ENCODE peak calls at places on chromosomes 2 and 18, in six cellular contexts. One of them, this sample, is unnamed.

GRCh38 chr2:232444409-232445148 is 11.4 kb upstream of the ALPI start:
- DNase-seq in CD8-positive, alpha-beta T cell: peak; percentile 59
- DNase-seq in AG09309: peak; percentile 7
- DNase-seq in cardiac fibroblast: peak; percentile 77
- DNase-seq in HFF-Myc: peak; percentile 37
- DNase-seq in HL-60: peak; percentile 41
- DNase-seq in this sample: no peak

GRCh38 chr2:112229365-112229764 is 25.5 kb downstream of the ZC3H8 start:
- DNase-seq in CD8-positive, alpha-beta T cell: no peak
- DNase-seq in AG09309: no peak
- DNase-seq in cardiac fibroblast: peak; percentile 33
- DNase-seq in HFF-Myc: peak; percentile 27
- DNase-seq in HL-60: no peak
- DNase-seq in this sample: no peak

GRCh38 chr2:202178342-202178958 is 59.9 kb downstream of the SUMO1 start:
- DNase-seq in CD8-positive, alpha-beta T cell: peak; percentile 57
- DNase-seq in AG09309: peak; percentile 39
- DNase-seq in cardiac fibroblast: peak; percentile 77
- DNase-seq in HFF-Myc: peak; percentile 43
- DNase-seq in HL-60: peak; percentile 12
- DNase-seq in this sample: no peak

GRCh38 chr2:154470386-154470785 is 228.1 kb upstream of the KCNJ3 start:
- DNase-seq in CD8-positive, alpha-beta T cell: no peak
- DNase-seq in AG09309: no peak
- DNase-seq in cardiac fibroblast: no peak
- DNase-seq in HFF-Myc: no peak
- DNase-seq in HL-60: no peak
- DNase-seq in this sample: no peak

GRCh38 chr2:61758991-61759390 is 94.9 kb downstream of the FAM161A start:
- DNase-seq in CD8-positive, alpha-beta T cell: no peak
- DNase-seq in AG09309: peak; percentile 87
- DNase-seq in cardiac fibroblast: peak; percentile 92
- DNase-seq in HFF-Myc: peak; percentile 65
- DNase-seq in HL-60: no peak
- DNase-seq in this sample: no peak

GRCh38 chr2:71779306-71779855 is 326.0 kb downstream of the DYSF start:
- DNase-seq in CD8-positive, alpha-beta T cell: no peak
- DNase-seq in AG09309: no peak
- DNase-seq in cardiac fibroblast: peak; percentile 39
- DNase-seq in HFF-Myc: no peak
- DNase-seq in HL-60: no peak
- DNase-seq in this sample: no peak

GRCh38 chr18:38025433-38026038 is 459.9 kb upstream of the CELF4 start:
- DNase-seq in CD8-positive, alpha-beta T cell: no peak
- DNase-seq in AG09309: no peak
- DNase-seq in cardiac fibroblast: no peak
- DNase-seq in HFF-Myc: no peak
- DNase-seq in HL-60: no peak
- DNase-seq in this sample: peak; percentile 86

GRCh38 chr2:217398101-217398500 is 538.2 kb upstream of the TNP1 start:
- DNase-seq in CD8-positive, alpha-beta T cell: no peak
- DNase-seq in AG09309: no peak
- DNase-seq in cardiac fibroblast: no peak
- DNase-seq in HFF-Myc: no peak
- DNase-seq in HL-60: no peak
- DNase-seq in this sample: no peak

GRCh38 chr2:28231110-28231621 is 161.5 kb upstream of the FOSL2 start:
- DNase-seq in CD8-positive, alpha-beta T cell: no peak
- DNase-seq in AG09309: peak; percentile 13
- DNase-seq in cardiac fibroblast: peak; percentile 68
- DNase-seq in HFF-Myc: no peak
- DNase-seq in HL-60: no peak
- DNase-seq in this sample: peak; percentile 50

GRCh38 chr2:176553685-176554106 is 284.5 kb downstream of the MTX2 start:
- DNase-seq in CD8-positive, alpha-beta T cell: peak; percentile 40
- DNase-seq in AG09309: no peak
- DNase-seq in cardiac fibroblast: peak; percentile 38
- DNase-seq in HFF-Myc: no peak
- DNase-seq in HL-60: no peak
- DNase-seq in this sample: no peak

GRCh38 chr18:3218817-3219216 is 951 bp downstream of the MYOM1 start:
- DNase-seq in CD8-positive, alpha-beta T cell: no peak
- DNase-seq in AG09309: no peak
- DNase-seq in cardiac fibroblast: no peak
- DNase-seq in HFF-Myc: no peak
- DNase-seq in HL-60: no peak
- DNase-seq in this sample: no peak

GRCh38 chr2:55880416-55881143 is 43.0 kb downstream of the EFEMP1 start:
- DNase-seq in CD8-positive, alpha-beta T cell: no peak
- DNase-seq in AG09309: no peak
- DNase-seq in cardiac fibroblast: peak; percentile 45
- DNase-seq in HFF-Myc: no peak
- DNase-seq in HL-60: no peak
- DNase-seq in this sample: no peak

GRCh38 chr2:30475542-30475941 is 28.5 kb downstream of the LCLAT1 start:
- DNase-seq in CD8-positive, alpha-beta T cell: no peak
- DNase-seq in AG09309: no peak
- DNase-seq in cardiac fibroblast: no peak
- DNase-seq in HFF-Myc: no peak
- DNase-seq in HL-60: no peak
- DNase-seq in this sample: no peak

GRCh38 chr2:165593081-165593480 is 123.6 kb downstream of the CSRNP3 start:
- DNase-seq in CD8-positive, alpha-beta T cell: no peak
- DNase-seq in AG09309: peak; percentile 27
- DNase-seq in cardiac fibroblast: no peak
- DNase-seq in HFF-Myc: no peak
- DNase-seq in HL-60: no peak
- DNase-seq in this sample: no peak

GRCh38 chr2:24577481-24577880 is 86.4 kb downstream of the NCOA1 start:
- DNase-seq in CD8-positive, alpha-beta T cell: no peak
- DNase-seq in AG09309: no peak
- DNase-seq in cardiac fibroblast: no peak
- DNase-seq in HFF-Myc: no peak
- DNase-seq in HL-60: no peak
- DNase-seq in this sample: no peak

GRCh38 chr2:158666969-158667368 is 128.1 kb upstream of the DAPL1 start:
- DNase-seq in CD8-positive, alpha-beta T cell: no peak
- DNase-seq in AG09309: no peak
- DNase-seq in cardiac fibroblast: no peak
- DNase-seq in HFF-Myc: no peak
- DNase-seq in HL-60: no peak
- DNase-seq in this sample: no peak

GRCh38 chr2:236167297-236168109 is 683 bp downstream of the GBX2 start:
- DNase-seq in CD8-positive, alpha-beta T cell: no peak
- DNase-seq in AG09309: no peak
- DNase-seq in cardiac fibroblast: peak; percentile 48
- DNase-seq in HFF-Myc: no peak
- DNase-seq in HL-60: no peak
- DNase-seq in this sample: no peak

GRCh38 chr2:105504459-105504858 is 105.6 kb upstream of the FHL2 start:
- DNase-seq in CD8-positive, alpha-beta T cell: no peak
- DNase-seq in AG09309: no peak
- DNase-seq in cardiac fibroblast: no peak
- DNase-seq in HFF-Myc: no peak
- DNase-seq in HL-60: no peak
- DNase-seq in this sample: no peak

GRCh38 chr2:182259629-182260150 is 167.1 kb downstream of the PDE1A start:
- DNase-seq in CD8-positive, alpha-beta T cell: no peak
- DNase-seq in AG09309: no peak
- DNase-seq in cardiac fibroblast: peak; percentile 77
- DNase-seq in HFF-Myc: no peak
- DNase-seq in HL-60: no peak
- DNase-seq in this sample: no peak

GRCh38 chr2:23065936-23066335 is 319.0 kb upstream of the KLHL29 start:
- DNase-seq in CD8-positive, alpha-beta T cell: no peak
- DNase-seq in AG09309: no peak
- DNase-seq in cardiac fibroblast: no peak
- DNase-seq in HFF-Myc: no peak
- DNase-seq in HL-60: no peak
- DNase-seq in this sample: no peak

GRCh38 chr2:54568876-54569298 is 112.8 kb downstream of the SPTBN1 start:
- DNase-seq in CD8-positive, alpha-beta T cell: no peak
- DNase-seq in AG09309: no peak
- DNase-seq in cardiac fibroblast: no peak
- DNase-seq in HFF-Myc: no peak
- DNase-seq in HL-60: no peak
- DNase-seq in this sample: no peak

GRCh38 chr2:197251576-197251975 is 59.0 kb downstream of the ANKRD44 start:
- DNase-seq in CD8-positive, alpha-beta T cell: no peak
- DNase-seq in AG09309: peak; percentile 48
- DNase-seq in cardiac fibroblast: peak; percentile 81
- DNase-seq in HFF-Myc: no peak
- DNase-seq in HL-60: no peak
- DNase-seq in this sample: no peak

GRCh38 chr2:168454737-168455691 is 1.1 kb upstream of the CERS6 start:
- DNase-seq in CD8-positive, alpha-beta T cell: no peak
- DNase-seq in AG09309: no peak
- DNase-seq in cardiac fibroblast: no peak
- DNase-seq in HFF-Myc: no peak
- DNase-seq in HL-60: no peak
- DNase-seq in this sample: no peak

GRCh38 chr18:68915066-68915465 is 117.2 kb downstream of the CCDC102B start:
- DNase-seq in CD8-positive, alpha-beta T cell: no peak
- DNase-seq in AG09309: no peak
- DNase-seq in cardiac fibroblast: no peak
- DNase-seq in HFF-Myc: no peak
- DNase-seq in HL-60: no peak
- DNase-seq in this sample: no peak

GRCh38 chr18:22932885-22933205 is 283 bp upstream of the RBBP8 start:
- DNase-seq in CD8-positive, alpha-beta T cell: no peak
- DNase-seq in AG09309: no peak
- DNase-seq in cardiac fibroblast: no peak
- DNase-seq in HFF-Myc: no peak
- DNase-seq in HL-60: no peak
- DNase-seq in this sample: no peak

DNA sequence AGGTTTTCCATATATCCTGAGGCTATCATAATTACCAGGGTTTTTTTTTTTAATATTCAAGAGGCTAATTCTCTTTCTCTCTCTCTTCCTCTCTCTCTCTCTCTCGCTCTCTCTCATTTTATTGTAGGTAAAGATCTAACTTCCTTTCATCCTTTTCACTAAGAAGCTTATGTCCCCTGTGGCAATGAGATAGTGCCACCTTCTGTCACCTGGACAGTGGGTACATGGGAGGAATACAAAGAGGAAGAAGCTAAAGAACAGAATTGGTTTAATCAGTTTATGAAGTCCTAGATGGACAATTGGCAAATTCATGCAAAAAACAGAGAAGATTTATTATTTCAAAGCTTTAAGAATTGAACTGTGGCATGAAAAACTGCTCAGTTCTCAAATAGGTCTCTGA is 1582.3 kb upstream of the TMEFF2 start:
- DNase-seq in CD8-positive, alpha-beta T cell: no peak
- DNase-seq in AG09309: no peak
- DNase-seq in cardiac fibroblast: no peak
- DNase-seq in HFF-Myc: no peak
- DNase-seq in HL-60: no peak
- DNase-seq in this sample: no peak
- TF ChIP-seq CTCF in CD8-positive, alpha-beta T cell: no peak
- TF ChIP-seq CTCF in AG09309: no peak
- TF ChIP-seq CTCF in cardiac fibroblast: no peak
- TF ChIP-seq CTCF in HFF-Myc: no peak
- TF ChIP-seq CTCF in HL-60: no peak
- TF ChIP-seq CTCF in this sample: no peak

GRCh38 chr2:98487101-98487805 is 42.6 kb downstream of the INPP4A start:
- DNase-seq in CD8-positive, alpha-beta T cell: no peak
- DNase-seq in AG09309: no peak
- DNase-seq in cardiac fibroblast: peak; percentile 15
- DNase-seq in HFF-Myc: no peak
- DNase-seq in HL-60: no peak
- DNase-seq in this sample: no peak
- H3K4me3 ChIP-seq in CD8-positive, alpha-beta T cell: no peak overlapping the region
- H3K4me3 ChIP-seq in AG09309: no peak overlapping the region
- H3K4me3 ChIP-seq in cardiac fibroblast: no peak overlapping the region
- H3K4me3 ChIP-seq in HFF-Myc: no peak overlapping the region
- H3K4me3 ChIP-seq in HL-60: no peak overlapping the region
- H3K4me3 ChIP-seq in this sample: no peak overlapping the region

GRCh38 chr2:60119778-60120177 is 433.7 kb downstream of the BCL11A start:
- DNase-seq in CD8-positive, alpha-beta T cell: no peak
- DNase-seq in AG09309: no peak
- DNase-seq in cardiac fibroblast: no peak
- DNase-seq in HFF-Myc: no peak
- DNase-seq in HL-60: no peak
- DNase-seq in this sample: no peak
- TF ChIP-seq CTCF in CD8-positive, alpha-beta T cell: no peak
- TF ChIP-seq CTCF in AG09309: no peak
- TF ChIP-seq CTCF in cardiac fibroblast: no peak
- TF ChIP-seq CTCF in HFF-Myc: no peak
- TF ChIP-seq CTCF in HL-60: no peak
- TF ChIP-seq CTCF in this sample: peak; percentile 55

GRCh38 chr2:75047189-75047812 is 88.9 kb downstream of the POLE4 start:
- DNase-seq in CD8-positive, alpha-beta T cell: no peak
- DNase-seq in AG09309: no peak
- DNase-seq in cardiac fibroblast: peak; percentile 51
- DNase-seq in HFF-Myc: no peak
- DNase-seq in HL-60: no peak
- DNase-seq in this sample: no peak

GRCh38 chr2:75053484-75054112 is 95.2 kb downstream of the POLE4 start:
- DNase-seq in CD8-positive, alpha-beta T cell: no peak
- DNase-seq in AG09309: no peak
- DNase-seq in cardiac fibroblast: peak; percentile 41
- DNase-seq in HFF-Myc: no peak
- DNase-seq in HL-60: no peak
- DNase-seq in this sample: no peak

GRCh38 chr2:75044291-75044690 is 85.8 kb downstream of the POLE4 start:
- DNase-seq in CD8-positive, alpha-beta T cell: no peak
- DNase-seq in AG09309: no peak
- DNase-seq in cardiac fibroblast: no peak
- DNase-seq in HFF-Myc: no peak
- DNase-seq in HL-60: no peak
- DNase-seq in this sample: no peak

GRCh38 chr2:75042823-75043222 is 84.4 kb downstream of the POLE4 start:
- DNase-seq in CD8-positive, alpha-beta T cell: no peak
- DNase-seq in AG09309: no peak
- DNase-seq in cardiac fibroblast: no peak
- DNase-seq in HFF-Myc: no peak
- DNase-seq in HL-60: no peak
- DNase-seq in this sample: no peak

DNA sequence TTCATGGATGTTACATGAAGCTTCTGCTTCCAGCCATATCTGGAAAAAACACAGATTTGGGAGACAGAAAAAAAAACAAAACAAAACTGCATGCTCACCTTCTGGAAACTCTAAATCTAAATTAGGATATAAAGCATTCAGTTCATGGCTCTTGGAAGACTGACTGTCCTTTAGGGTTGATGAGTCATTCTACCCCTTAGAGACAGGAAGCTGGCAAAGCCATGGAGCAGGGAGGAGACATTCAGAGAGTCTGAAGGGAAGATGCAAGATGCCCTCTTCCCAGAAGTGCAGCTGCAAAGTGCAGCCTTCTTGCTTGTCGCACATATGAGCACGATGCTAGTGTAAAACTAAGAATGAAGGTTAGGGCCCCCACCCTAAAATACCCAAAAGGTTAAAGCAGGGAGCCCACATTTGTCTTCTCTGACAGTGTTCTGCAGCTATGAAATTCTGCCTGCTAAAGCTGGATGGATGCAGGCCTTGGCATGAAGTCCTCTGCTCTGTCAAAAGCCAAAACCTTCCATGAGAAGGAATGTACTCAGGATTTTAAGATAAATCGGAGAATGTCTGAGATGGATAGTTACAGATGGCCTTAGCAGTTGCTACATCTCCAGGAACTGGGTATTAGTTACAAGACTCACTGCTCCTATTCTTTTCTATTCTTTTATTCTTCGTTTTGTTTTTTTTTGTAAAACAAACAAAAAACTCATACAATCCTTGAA is 89.6 kb downstream of the POLE4 start:
- DNase-seq in CD8-positive, alpha-beta T cell: no peak
- DNase-seq in AG09309: no peak
- DNase-seq in cardiac fibroblast: peak; percentile 65
- DNase-seq in HFF-Myc: no peak
- DNase-seq in HL-60: no peak
- DNase-seq in this sample: no peak
- H3K4me3 ChIP-seq in CD8-positive, alpha-beta T cell: no peak overlapping the region
- H3K4me3 ChIP-seq in AG09309: no peak overlapping the region
- H3K4me3 ChIP-seq in cardiac fibroblast: no peak overlapping the region
- H3K4me3 ChIP-seq in HFF-Myc: no peak overlapping the region
- H3K4me3 ChIP-seq in HL-60: no peak overlapping the region
- H3K4me3 ChIP-seq in this sample: no peak overlapping the region

This sample was measured in epithelial cell of proximal tubule.